ENCODE peak calls at places on chromosomes 1 and 21, in five cellular contexts. One of them, this sample, is unnamed.

GRCh38 chr1:41486053-41486891 is 1.8 kb upstream of the EDN2 start:
- ATAC-seq in right lobe of liver: no peak
- ATAC-seq in GM12878: peak; percentile 51
- ATAC-seq in A549: peak; percentile 15
- ATAC-seq in gastrocnemius medialis: no peak
- ATAC-seq in this sample: no peak

GRCh38 chr21:15057290-15057689 is 7.5 kb downstream of the NRIP1 start:
- ATAC-seq in right lobe of liver: peak; percentile 30
- ATAC-seq in gastrocnemius medialis: no peak
- ATAC-seq in A549: no peak
- ATAC-seq in GM12878: peak; percentile 44
- ATAC-seq in this sample: no peak

GRCh38 chr1:179105393-179105792 is 23.5 kb downstream of the TOR3A start:
- ATAC-seq in gastrocnemius medialis: no peak
- ATAC-seq in A549: peak; percentile 62
- ATAC-seq in right lobe of liver: peak; percentile 41
- ATAC-seq in GM12878: peak; percentile 63
- ATAC-seq in this sample: no peak

GRCh38 chr1:183480971-183481431 is 8.7 kb downstream of the SMG7 start:
- ATAC-seq in A549: no peak
- ATAC-seq in gastrocnemius medialis: no peak
- ATAC-seq in GM12878: peak; percentile 74
- ATAC-seq in right lobe of liver: peak; percentile 32
- ATAC-seq in this sample: no peak

GRCh38 chr1:88640060-88640459 is 44.0 kb upstream of the PKN2 start:
- ATAC-seq in GM12878: no peak
- ATAC-seq in right lobe of liver: peak; percentile 50
- ATAC-seq in A549: no peak
- ATAC-seq in gastrocnemius medialis: no peak
- ATAC-seq in this sample: no peak

GRCh38 chr1:189752461-189752860 is 725.2 kb downstream of the BRINP3 start:
- ATAC-seq in GM12878: no peak
- ATAC-seq in A549: no peak
- ATAC-seq in right lobe of liver: no peak
- ATAC-seq in gastrocnemius medialis: no peak
- ATAC-seq in this sample: no peak

GRCh38 chr1:182245040-182245439 is 146.6 kb downstream of the GLUL start:
- ATAC-seq in right lobe of liver: no peak
- ATAC-seq in GM12878: no peak
- ATAC-seq in gastrocnemius medialis: no peak
- ATAC-seq in A549: no peak
- ATAC-seq in this sample: no peak

GRCh38 chr1:160777486-160778089 is 18.4 kb upstream of the LY9 start:
- ATAC-seq in right lobe of liver: peak; percentile 37
- ATAC-seq in GM12878: peak; percentile 36
- ATAC-seq in A549: no peak
- ATAC-seq in gastrocnemius medialis: no peak
- ATAC-seq in this sample: no peak

GRCh38 chr1:31905681-31906080 is 32.5 kb downstream of the PTP4A2 start:
- ATAC-seq in GM12878: peak; percentile 19
- ATAC-seq in right lobe of liver: no peak
- ATAC-seq in gastrocnemius medialis: no peak
- ATAC-seq in A549: no peak
- ATAC-seq in this sample: no peak

GRCh38 chr1:10470043-10470442 is 2.3 kb downstream of the DFFA start:
- ATAC-seq in GM12878: no peak
- ATAC-seq in gastrocnemius medialis: no peak
- ATAC-seq in A549: no peak
- ATAC-seq in right lobe of liver: no peak
- ATAC-seq in this sample: no peak

GRCh38 chr1:28750330-28750729 is 13.6 kb downstream of the YTHDF2 start:
- ATAC-seq in right lobe of liver: no peak
- ATAC-seq in GM12878: no peak
- ATAC-seq in A549: no peak
- ATAC-seq in gastrocnemius medialis: no peak
- ATAC-seq in this sample: no peak

GRCh38 chr21:46561448-46562095 is 43.3 kb downstream of the S100B start:
- ATAC-seq in A549: no peak
- ATAC-seq in gastrocnemius medialis: no peak
- ATAC-seq in GM12878: no peak
- ATAC-seq in right lobe of liver: no peak
- ATAC-seq in this sample: no peak

GRCh38 chr1:91501527-91501859 is 842 bp downstream of the CDC7 start:
- ATAC-seq in A549: peak; percentile 62
- ATAC-seq in GM12878: peak; percentile 29
- ATAC-seq in gastrocnemius medialis: no peak
- ATAC-seq in right lobe of liver: no peak
- ATAC-seq in this sample: no peak

DNA sequence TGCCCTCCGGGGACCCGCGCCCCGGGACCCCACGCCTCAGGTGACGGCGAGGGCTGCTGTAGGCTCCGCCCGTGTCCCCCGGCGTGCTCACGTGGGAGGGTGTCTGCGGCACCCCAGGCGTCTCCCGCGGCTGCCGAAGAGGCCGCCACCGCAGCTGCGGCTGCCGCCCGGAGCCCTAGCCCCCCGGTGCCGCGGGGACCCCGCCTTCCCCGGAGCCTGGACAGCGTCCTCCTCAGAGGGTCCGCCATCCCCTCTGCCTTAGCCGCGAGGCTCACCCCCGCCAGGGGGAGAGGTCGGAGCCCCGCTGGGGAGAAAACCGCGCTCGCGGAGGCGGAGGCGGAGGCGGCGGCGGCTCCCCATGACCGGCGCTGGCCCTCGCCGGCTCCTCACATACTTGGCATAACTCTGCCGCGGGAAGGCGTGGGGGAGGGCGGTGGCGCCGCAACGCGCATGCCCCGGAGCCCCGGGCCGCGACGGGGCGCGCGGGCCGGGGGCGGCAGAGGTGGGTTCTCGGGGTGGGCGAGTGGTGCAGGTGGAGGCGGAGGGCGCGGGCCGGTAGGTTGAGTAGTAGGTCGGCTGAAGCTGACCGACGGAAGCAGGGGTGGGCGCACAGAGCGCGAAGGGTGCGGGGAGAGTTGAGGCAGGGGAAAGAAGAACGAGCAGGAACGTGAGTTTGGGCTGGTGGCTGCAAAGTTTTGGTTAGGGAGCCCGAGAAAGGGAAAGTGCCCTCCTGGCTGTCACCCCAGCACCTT is 700 bp upstream of the SYDE2 start:
- ATAC-seq in A549: peak; percentile 81
- ATAC-seq in right lobe of liver: peak; percentile 71
- ATAC-seq in gastrocnemius medialis: peak; percentile 81
- ATAC-seq in GM12878: peak; percentile 73
- ATAC-seq in this sample: peak; percentile 86
- TF ChIP-seq POLR2A in A549: peak; percentile 41
- TF ChIP-seq POLR2A in right lobe of liver: peak; percentile 5
- TF ChIP-seq POLR2A in gastrocnemius medialis: peak; percentile 31
- TF ChIP-seq POLR2A in GM12878: peak; percentile 44
- TF ChIP-seq POLR2A in this sample: peak; percentile 64

GRCh38 chr1:56291374-56291841 is 288.0 kb downstream of the PLPP3 start:
- ATAC-seq in A549: no peak
- ATAC-seq in GM12878: no peak
- ATAC-seq in gastrocnemius medialis: peak; percentile 73
- ATAC-seq in right lobe of liver: peak; percentile 33
- ATAC-seq in this sample: peak; percentile 59
- TF ChIP-seq POLR2A in A549: no peak
- TF ChIP-seq POLR2A in GM12878: no peak
- TF ChIP-seq POLR2A in gastrocnemius medialis: no peak
- TF ChIP-seq POLR2A in right lobe of liver: no peak
- TF ChIP-seq POLR2A in this sample: no peak

GRCh38 chr1:202212787-202213186 is 19.2 kb downstream of the LGR6 start:
- ATAC-seq in gastrocnemius medialis: no peak
- ATAC-seq in right lobe of liver: no peak
- ATAC-seq in GM12878: no peak
- ATAC-seq in A549: no peak
- ATAC-seq in this sample: no peak
- TF ChIP-seq POLR2A in gastrocnemius medialis: no peak
- TF ChIP-seq POLR2A in right lobe of liver: no peak
- TF ChIP-seq POLR2A in GM12878: no peak
- TF ChIP-seq POLR2A in A549: no peak
- TF ChIP-seq POLR2A in this sample: no peak

GRCh38 chr1:202011994-202012393 is 1.6 kb downstream of the ELF3 start:
- ATAC-seq in A549: no peak
- ATAC-seq in gastrocnemius medialis: no peak
- ATAC-seq in right lobe of liver: no peak
- ATAC-seq in GM12878: no peak
- ATAC-seq in this sample: no peak
- TF ChIP-seq POLR2A in A549: no peak
- TF ChIP-seq POLR2A in gastrocnemius medialis: no peak
- TF ChIP-seq POLR2A in right lobe of liver: no peak
- TF ChIP-seq POLR2A in GM12878: no peak
- TF ChIP-seq POLR2A in this sample: no peak

GRCh38 chr1:24635195-24635843 is 7.8 kb upstream of the SRRM1 start:
- ATAC-seq in A549: peak; percentile 77
- ATAC-seq in right lobe of liver: peak; percentile 89
- ATAC-seq in gastrocnemius medialis: no peak
- ATAC-seq in GM12878: peak; percentile 86
- ATAC-seq in this sample: no peak
- TF ChIP-seq POLR2A in A549: no peak
- TF ChIP-seq POLR2A in right lobe of liver: no peak
- TF ChIP-seq POLR2A in gastrocnemius medialis: no peak
- TF ChIP-seq POLR2A in GM12878: no peak
- TF ChIP-seq POLR2A in this sample: no peak

DNA sequence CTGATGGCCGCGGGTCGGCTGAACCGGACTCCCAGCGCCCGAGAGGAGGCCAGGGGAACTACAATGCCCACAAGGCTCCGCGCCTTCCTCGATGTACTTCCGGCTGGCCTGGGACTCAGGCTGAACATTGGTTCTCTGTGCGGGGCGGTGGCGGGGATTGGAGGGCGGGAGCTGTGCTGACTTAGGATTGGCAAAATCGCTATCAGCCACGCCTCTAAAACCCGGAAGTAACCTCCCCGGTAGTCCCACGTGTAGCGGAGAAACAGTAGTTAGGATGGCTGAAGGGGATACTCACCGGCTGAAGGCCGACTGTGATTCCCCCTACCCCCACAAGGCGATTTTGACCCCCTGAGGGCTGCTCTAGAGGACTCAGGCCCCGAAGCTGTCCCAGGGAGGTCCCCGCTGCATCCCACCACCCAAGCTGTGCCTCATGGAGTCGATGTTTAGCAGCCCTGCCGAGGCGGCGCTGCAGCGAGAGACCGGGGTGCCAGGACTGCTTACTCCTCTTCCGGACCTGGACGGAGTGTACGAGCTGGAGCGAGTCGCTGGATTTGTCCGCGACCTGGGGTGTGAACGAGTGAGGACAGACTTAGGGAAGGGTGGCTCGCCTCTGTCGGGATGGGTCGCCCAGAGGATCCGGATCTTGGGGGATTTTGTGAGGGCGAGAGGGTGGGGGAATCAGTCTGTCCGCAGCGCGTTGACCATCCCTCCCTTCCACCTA is at the start of gene DPH2:
- ATAC-seq in A549: peak; percentile 90
- ATAC-seq in GM12878: peak; percentile 94
- ATAC-seq in right lobe of liver: peak; percentile 89
- ATAC-seq in gastrocnemius medialis: peak; percentile 82
- ATAC-seq in this sample: peak; percentile 97
- TF ChIP-seq POLR2A in A549: peak; percentile 27
- TF ChIP-seq POLR2A in GM12878: peak; percentile 67
- TF ChIP-seq POLR2A in right lobe of liver: peak; percentile 27
- TF ChIP-seq POLR2A in gastrocnemius medialis: peak; percentile 69
- TF ChIP-seq POLR2A in this sample: no peak